ENCODE peak calls at places on chromosomes 12 and 14, in four cellular contexts. One of them, this sample, is unnamed.
A peak's percentile ranks its signal among the peaks of the same experiment; 100 is the strongest.

GRCh38 chr12:127149226-127149964 is 1117.6 kb upstream of the TMEM132C start:
- DNase-seq in CD8-positive, alpha-beta T cell: no peak
- DNase-seq in GM04504: peak; percentile 76
- DNase-seq in activated CD4-positive, CD25-positive, alpha-beta regulatory T cell treated with anti-CD3 and anti-CD28 coated beads, Interleukin-2, amount 50 U/mL, for 72 hours: no peak
- DNase-seq in this sample: no peak

GRCh38 chr12:30006021-30006420 is 222.3 kb upstream of the TMTC1 start:
- DNase-seq in CD8-positive, alpha-beta T cell: no peak
- DNase-seq in GM04504: no peak
- DNase-seq in activated CD4-positive, CD25-positive, alpha-beta regulatory T cell treated with anti-CD3 and anti-CD28 coated beads, Interleukin-2, amount 50 U/mL, for 72 hours: no peak
- DNase-seq in this sample: no peak

GRCh38 chr12:122079532-122080081 is 1.1 kb downstream of the MLXIP start:
- DNase-seq in CD8-positive, alpha-beta T cell: no peak
- DNase-seq in GM04504: no peak
- DNase-seq in activated CD4-positive, CD25-positive, alpha-beta regulatory T cell treated with anti-CD3 and anti-CD28 coated beads, Interleukin-2, amount 50 U/mL, for 72 hours: no peak
- DNase-seq in this sample: no peak

GRCh38 chr12:25020621-25021243 is 71.8 kb upstream of the BCAT1 start:
- DNase-seq in CD8-positive, alpha-beta T cell: no peak
- DNase-seq in GM04504: no peak
- DNase-seq in activated CD4-positive, CD25-positive, alpha-beta regulatory T cell treated with anti-CD3 and anti-CD28 coated beads, Interleukin-2, amount 50 U/mL, for 72 hours: no peak
- DNase-seq in this sample: no peak

GRCh38 chr12:79435742-79436141 is 255.0 kb downstream of the PAWR start:
- DNase-seq in CD8-positive, alpha-beta T cell: no peak
- DNase-seq in GM04504: no peak
- DNase-seq in activated CD4-positive, CD25-positive, alpha-beta regulatory T cell treated with anti-CD3 and anti-CD28 coated beads, Interleukin-2, amount 50 U/mL, for 72 hours: no peak
- DNase-seq in this sample: no peak

GRCh38 chr12:27474344-27474743 is 27.8 kb downstream of the SMCO2 start:
- DNase-seq in CD8-positive, alpha-beta T cell: no peak
- DNase-seq in GM04504: peak; percentile 76
- DNase-seq in activated CD4-positive, CD25-positive, alpha-beta regulatory T cell treated with anti-CD3 and anti-CD28 coated beads, Interleukin-2, amount 50 U/mL, for 72 hours: no peak
- DNase-seq in this sample: peak; percentile 80

GRCh38 chr14:53186532-53186931 is 33.4 kb upstream of the DDHD1 start:
- DNase-seq in CD8-positive, alpha-beta T cell: no peak
- DNase-seq in GM04504: no peak
- DNase-seq in activated CD4-positive, CD25-positive, alpha-beta regulatory T cell treated with anti-CD3 and anti-CD28 coated beads, Interleukin-2, amount 50 U/mL, for 72 hours: no peak
- DNase-seq in this sample: no peak

GRCh38 chr14:103514596-103515421 is 7.8 kb downstream of the CKB start:
- DNase-seq in CD8-positive, alpha-beta T cell: no peak
- DNase-seq in GM04504: no peak
- DNase-seq in activated CD4-positive, CD25-positive, alpha-beta regulatory T cell treated with anti-CD3 and anti-CD28 coated beads, Interleukin-2, amount 50 U/mL, for 72 hours: peak; percentile 27
- DNase-seq in this sample: no peak

GRCh38 chr12:105205322-105206048 is 30.5 kb downstream of the APPL2 start:
- DNase-seq in CD8-positive, alpha-beta T cell: no peak
- DNase-seq in GM04504: no peak
- DNase-seq in activated CD4-positive, CD25-positive, alpha-beta regulatory T cell treated with anti-CD3 and anti-CD28 coated beads, Interleukin-2, amount 50 U/mL, for 72 hours: no peak
- DNase-seq in this sample: no peak

GRCh38 chr12:15693233-15693911 is 95.8 kb downstream of the EPS8 start:
- DNase-seq in CD8-positive, alpha-beta T cell: no peak
- DNase-seq in GM04504: no peak
- DNase-seq in activated CD4-positive, CD25-positive, alpha-beta regulatory T cell treated with anti-CD3 and anti-CD28 coated beads, Interleukin-2, amount 50 U/mL, for 72 hours: no peak
- DNase-seq in this sample: no peak

GRCh38 chr12:100404769-100405407 is 48.0 kb downstream of the SLC17A8 start:
- DNase-seq in CD8-positive, alpha-beta T cell: no peak
- DNase-seq in GM04504: no peak
- DNase-seq in activated CD4-positive, CD25-positive, alpha-beta regulatory T cell treated with anti-CD3 and anti-CD28 coated beads, Interleukin-2, amount 50 U/mL, for 72 hours: no peak
- DNase-seq in this sample: no peak

GRCh38 chr12:56338643-56339422 is at the start of gene IL23A:
- DNase-seq in CD8-positive, alpha-beta T cell: peak; percentile 81
- DNase-seq in GM04504: no peak
- DNase-seq in activated CD4-positive, CD25-positive, alpha-beta regulatory T cell treated with anti-CD3 and anti-CD28 coated beads, Interleukin-2, amount 50 U/mL, for 72 hours: peak; percentile 76
- DNase-seq in this sample: no peak

GRCh38 chr14:94907626-94908261 is 137.8 kb upstream of the GSC start:
- DNase-seq in CD8-positive, alpha-beta T cell: no peak
- DNase-seq in GM04504: no peak
- DNase-seq in activated CD4-positive, CD25-positive, alpha-beta regulatory T cell treated with anti-CD3 and anti-CD28 coated beads, Interleukin-2, amount 50 U/mL, for 72 hours: no peak
- DNase-seq in this sample: no peak

GRCh38 chr12:89529738-89530137 is 3.9 kb upstream of the POC1B start:
- DNase-seq in CD8-positive, alpha-beta T cell: no peak
- DNase-seq in GM04504: no peak
- DNase-seq in activated CD4-positive, CD25-positive, alpha-beta regulatory T cell treated with anti-CD3 and anti-CD28 coated beads, Interleukin-2, amount 50 U/mL, for 72 hours: no peak
- DNase-seq in this sample: no peak

GRCh38 chr14:52998376-52999010 is 47.6 kb upstream of the FERMT2 start:
- DNase-seq in CD8-positive, alpha-beta T cell: no peak
- DNase-seq in GM04504: peak; percentile 69
- DNase-seq in activated CD4-positive, CD25-positive, alpha-beta regulatory T cell treated with anti-CD3 and anti-CD28 coated beads, Interleukin-2, amount 50 U/mL, for 72 hours: no peak
- DNase-seq in this sample: no peak

GRCh38 chr12:54991161-54991991 is 6.8 kb upstream of the TESPA1 start:
- DNase-seq in CD8-positive, alpha-beta T cell: peak; percentile 60
- DNase-seq in GM04504: no peak
- DNase-seq in activated CD4-positive, CD25-positive, alpha-beta regulatory T cell treated with anti-CD3 and anti-CD28 coated beads, Interleukin-2, amount 50 U/mL, for 72 hours: no peak
- DNase-seq in this sample: no peak

GRCh38 chr14:81523016-81523415 is 10.6 kb downstream of the SEL1L start:
- DNase-seq in CD8-positive, alpha-beta T cell: no peak
- DNase-seq in GM04504: no peak
- DNase-seq in activated CD4-positive, CD25-positive, alpha-beta regulatory T cell treated with anti-CD3 and anti-CD28 coated beads, Interleukin-2, amount 50 U/mL, for 72 hours: no peak
- DNase-seq in this sample: no peak

GRCh38 chr14:65703996-65704395 is 291.5 kb downstream of the FUT8 start:
- DNase-seq in CD8-positive, alpha-beta T cell: no peak
- DNase-seq in GM04504: peak; percentile 28
- DNase-seq in activated CD4-positive, CD25-positive, alpha-beta regulatory T cell treated with anti-CD3 and anti-CD28 coated beads, Interleukin-2, amount 50 U/mL, for 72 hours: no peak
- DNase-seq in this sample: no peak

GRCh38 chr14:30362369-30363218 is 196.4 kb upstream of the G2E3 start:
- DNase-seq in CD8-positive, alpha-beta T cell: no peak
- DNase-seq in GM04504: no peak
- DNase-seq in activated CD4-positive, CD25-positive, alpha-beta regulatory T cell treated with anti-CD3 and anti-CD28 coated beads, Interleukin-2, amount 50 U/mL, for 72 hours: no peak
- DNase-seq in this sample: no peak

GRCh38 chr12:29103539-29103974 is 45.5 kb upstream of the FAR2 start:
- DNase-seq in CD8-positive, alpha-beta T cell: peak; percentile 66
- DNase-seq in GM04504: no peak
- DNase-seq in activated CD4-positive, CD25-positive, alpha-beta regulatory T cell treated with anti-CD3 and anti-CD28 coated beads, Interleukin-2, amount 50 U/mL, for 72 hours: no peak
- DNase-seq in this sample: no peak

GRCh38 chr14:96138241-96138640 is 66.4 kb upstream of the BDKRB2 start:
- DNase-seq in CD8-positive, alpha-beta T cell: no peak
- DNase-seq in GM04504: no peak
- DNase-seq in activated CD4-positive, CD25-positive, alpha-beta regulatory T cell treated with anti-CD3 and anti-CD28 coated beads, Interleukin-2, amount 50 U/mL, for 72 hours: no peak
- DNase-seq in this sample: no peak

GRCh38 chr12:3273409-3273853 is 196.3 kb downstream of the TSPAN9 start:
- DNase-seq in CD8-positive, alpha-beta T cell: no peak
- DNase-seq in GM04504: no peak
- DNase-seq in activated CD4-positive, CD25-positive, alpha-beta regulatory T cell treated with anti-CD3 and anti-CD28 coated beads, Interleukin-2, amount 50 U/mL, for 72 hours: no peak
- DNase-seq in this sample: peak; percentile 99

GRCh38 chr12:98744692-98745091 is 99.6 kb downstream of the APAF1 start:
- DNase-seq in CD8-positive, alpha-beta T cell: no peak
- DNase-seq in GM04504: no peak
- DNase-seq in activated CD4-positive, CD25-positive, alpha-beta regulatory T cell treated with anti-CD3 and anti-CD28 coated beads, Interleukin-2, amount 50 U/mL, for 72 hours: no peak
- DNase-seq in this sample: no peak

GRCh38 chr12:100733817-100734593 is 60.6 kb upstream of the ANO4 start:
- DNase-seq in CD8-positive, alpha-beta T cell: no peak
- DNase-seq in GM04504: no peak
- DNase-seq in activated CD4-positive, CD25-positive, alpha-beta regulatory T cell treated with anti-CD3 and anti-CD28 coated beads, Interleukin-2, amount 50 U/mL, for 72 hours: no peak
- DNase-seq in this sample: no peak

GRCh38 chr12:95231190-95231589 is 13.6 kb downstream of the VEZT start:
- DNase-seq in CD8-positive, alpha-beta T cell: no peak
- DNase-seq in GM04504: no peak
- DNase-seq in activated CD4-positive, CD25-positive, alpha-beta regulatory T cell treated with anti-CD3 and anti-CD28 coated beads, Interleukin-2, amount 50 U/mL, for 72 hours: no peak
- DNase-seq in this sample: no peak

GRCh38 chr14:103561381-103562134 is 899 bp downstream of the BAG5 start:
- DNase-seq in CD8-positive, alpha-beta T cell: no peak
- DNase-seq in GM04504: no peak
- DNase-seq in activated CD4-positive, CD25-positive, alpha-beta regulatory T cell treated with anti-CD3 and anti-CD28 coated beads, Interleukin-2, amount 50 U/mL, for 72 hours: no peak
- DNase-seq in this sample: no peak

GRCh38 chr12:122918827-122919226 is 22.9 kb upstream of the VPS37B start:
- DNase-seq in CD8-positive, alpha-beta T cell: no peak
- DNase-seq in GM04504: no peak
- DNase-seq in activated CD4-positive, CD25-positive, alpha-beta regulatory T cell treated with anti-CD3 and anti-CD28 coated beads, Interleukin-2, amount 50 U/mL, for 72 hours: no peak
- DNase-seq in this sample: no peak

GRCh38 chr12:82299617-82300016 is 58.6 kb downstream of the CCDC59 start:
- DNase-seq in CD8-positive, alpha-beta T cell: no peak
- DNase-seq in GM04504: no peak
- DNase-seq in activated CD4-positive, CD25-positive, alpha-beta regulatory T cell treated with anti-CD3 and anti-CD28 coated beads, Interleukin-2, amount 50 U/mL, for 72 hours: no peak
- DNase-seq in this sample: no peak

GRCh38 chr12:113030875-113031525 is 25.5 kb upstream of the DTX1 start:
- DNase-seq in CD8-positive, alpha-beta T cell: no peak
- DNase-seq in GM04504: peak; percentile 31
- DNase-seq in activated CD4-positive, CD25-positive, alpha-beta regulatory T cell treated with anti-CD3 and anti-CD28 coated beads, Interleukin-2, amount 50 U/mL, for 72 hours: no peak
- DNase-seq in this sample: no peak

GRCh38 chr14:89466460-89466859 is 49.4 kb upstream of the FOXN3 start:
- DNase-seq in CD8-positive, alpha-beta T cell: peak; percentile 76
- DNase-seq in GM04504: no peak
- DNase-seq in activated CD4-positive, CD25-positive, alpha-beta regulatory T cell treated with anti-CD3 and anti-CD28 coated beads, Interleukin-2, amount 50 U/mL, for 72 hours: no peak
- DNase-seq in this sample: no peak

GRCh38 chr14:45247427-45247826 is 5.6 kb downstream of the MIS18BP1 start:
- DNase-seq in CD8-positive, alpha-beta T cell: no peak
- DNase-seq in GM04504: no peak
- DNase-seq in activated CD4-positive, CD25-positive, alpha-beta regulatory T cell treated with anti-CD3 and anti-CD28 coated beads, Interleukin-2, amount 50 U/mL, for 72 hours: no peak
- DNase-seq in this sample: no peak

GRCh38 chr12:77087427-77087826 is 22.1 kb upstream of the E2F7 start:
- DNase-seq in CD8-positive, alpha-beta T cell: no peak
- DNase-seq in GM04504: peak; percentile 83
- DNase-seq in activated CD4-positive, CD25-positive, alpha-beta regulatory T cell treated with anti-CD3 and anti-CD28 coated beads, Interleukin-2, amount 50 U/mL, for 72 hours: no peak
- DNase-seq in this sample: no peak